ENCODE peak calls at places on chromosomes 4 and X, in five cellular contexts. S is A549, T is K562, O is GM12878, J is HepG2. F is an unnamed sample.

GRCh38 chr4:156536661-156537060 is 434.9 kb downstream of the PDGFC start:
- DNase-seq in S (no peak), T (no peak), O (no peak), J (no peak), F (no peak)

GRCh38 chrX:23844502-23845138 is 61.6 kb downstream of the SAT1 start:
- DNase-seq in S (no peak), T (peak; percentile 29), O (no peak), J (peak; percentile 65), F (no peak)

GRCh38 chr4:184059099-184059498 is 154.0 kb downstream of the STOX2 start:
- DNase-seq in S (no peak), T (no peak), O (no peak), J (no peak), F (no peak)

GRCh38 chr4:151700566-151701316 is 60.1 kb downstream of the GATB start:
- DNase-seq in S (no peak), T (no peak), O (no peak), J (no peak), F (no peak)

GRCh38 chr4:41506071-41506470 is 31.9 kb upstream of the LIMCH1 start:
- DNase-seq in S (peak; percentile 31), T (no peak), O (no peak), J (no peak), F (no peak)

GRCh38 chr4:77418333-77418732 is 187.3 kb upstream of the CXCL13 start:
- DNase-seq in S (no peak), T (no peak), O (no peak), J (no peak), F (no peak)

GRCh38 chrX:63922221-63922620 is 137.2 kb upstream of the ARHGEF9 start:
- DNase-seq in S (no peak), T (no peak), O (no peak), J (no peak), F (no peak)

GRCh38 chr4:53100801-53101581 is 238.9 kb downstream of the RASL11B start:
- DNase-seq in S (no peak), T (no peak), O (no peak), J (no peak), F (no peak)

GRCh38 chr4:109554971-109555370 is 5.1 kb upstream of the MCUB start:
- DNase-seq in S (no peak), T (no peak), O (no peak), J (no peak), F (no peak)

GRCh38 chr4:82787342-82787741 is 11.3 kb downstream of the SCD5 start:
- DNase-seq in S (no peak), T (no peak), O (no peak), J (no peak), F (no peak)

GRCh38 chr4:6610856-6611430 is 29.5 kb upstream of the MRFAP1 start:
- DNase-seq in S (no peak), T (no peak), O (no peak), J (no peak), F (no peak)

GRCh38 chrX:10902001-10902400 is 209.1 kb upstream of the HCCS start:
- DNase-seq in S (no peak), T (no peak), O (no peak), J (peak; percentile 55), F (no peak)

GRCh38 chr4:105181259-105181658 is 34.6 kb downstream of the TET2 start:
- DNase-seq in S (no peak), T (no peak), O (no peak), J (no peak), F (no peak)

GRCh38 chr4:88606832-88607231 is 14.6 kb downstream of the HERC3 start:
- DNase-seq in S (no peak), T (no peak), O (no peak), J (no peak), F (no peak)

GRCh38 chr4:95129036-95129435 is 371.3 kb downstream of the BMPR1B start:
- DNase-seq in S (no peak), T (no peak), O (no peak), J (no peak), F (no peak)

GRCh38 chr4:185405296-185405999 is 8.8 kb downstream of the ANKRD37 start:
- DNase-seq in S (no peak), T (no peak), O (no peak), J (no peak), F (no peak)

GRCh38 chr4:156771171-156771837 is 200.3 kb downstream of the PDGFC start:
- DNase-seq in S (no peak), T (no peak), O (no peak), J (peak; percentile 36), F (no peak)

GRCh38 chrX:69319376-69319775 is 154.1 kb upstream of the PJA1 start:
- DNase-seq in S (no peak), T (no peak), O (no peak), J (no peak), F (no peak)

GRCh38 chr4:142406051-142406549 is 440.0 kb downstream of the INPP4B start:
- DNase-seq in S (no peak), T (no peak), O (peak; percentile 7), J (no peak), F (no peak)

GRCh38 chrX:37378399-37378798 is 29.2 kb downstream of the PRRG1 start:
- DNase-seq in S (no peak), T (no peak), O (no peak), J (no peak), F (no peak)

GRCh38 chr4:2436301-2436700 is 17.5 kb downstream of the CFAP99 start:
- DNase-seq in S (no peak), T (no peak), O (no peak), J (no peak), F (no peak)

GRCh38 chrX:70132244-70132643 is 1.0 kb upstream of the IGBP1 start:
- DNase-seq in S (no peak), T (peak; percentile 7), O (no peak), J (no peak), F (no peak)

GRCh38 chr4:174045381-174045780 is 238.1 kb downstream of the FBXO8 start:
- DNase-seq in S (no peak), T (no peak), O (no peak), J (no peak), F (no peak)

GRCh38 chr4:169253904-169254303 is 16.9 kb downstream of the SH3RF1 start:
- DNase-seq in S (no peak), T (no peak), O (no peak), J (no peak), F (no peak)

GRCh38 chr4:82561745-82562552 is at the start of gene TMEM150C:
- DNase-seq in S (peak; percentile 45), T (no peak), O (no peak), J (no peak), F (no peak)

GRCh38 chrX:45006002-45006800 is 133.2 kb downstream of the KDM6A start:
- DNase-seq in S (peak; percentile 10), T (no peak), O (no peak), J (no peak), F (no peak)

GRCh38 chr4:85381968-85382367 is 93.0 kb upstream of the ARHGAP24 start:
- DNase-seq in S (no peak), T (no peak), O (no peak), J (no peak), F (no peak)

GRCh38 chrX:47623540-47624027 is 3.9 kb upstream of the SYN1 start:
- DNase-seq in S (peak; percentile 66), T (peak; percentile 46), O (no peak), J (peak; percentile 29), F (peak; percentile 76)

DNA sequence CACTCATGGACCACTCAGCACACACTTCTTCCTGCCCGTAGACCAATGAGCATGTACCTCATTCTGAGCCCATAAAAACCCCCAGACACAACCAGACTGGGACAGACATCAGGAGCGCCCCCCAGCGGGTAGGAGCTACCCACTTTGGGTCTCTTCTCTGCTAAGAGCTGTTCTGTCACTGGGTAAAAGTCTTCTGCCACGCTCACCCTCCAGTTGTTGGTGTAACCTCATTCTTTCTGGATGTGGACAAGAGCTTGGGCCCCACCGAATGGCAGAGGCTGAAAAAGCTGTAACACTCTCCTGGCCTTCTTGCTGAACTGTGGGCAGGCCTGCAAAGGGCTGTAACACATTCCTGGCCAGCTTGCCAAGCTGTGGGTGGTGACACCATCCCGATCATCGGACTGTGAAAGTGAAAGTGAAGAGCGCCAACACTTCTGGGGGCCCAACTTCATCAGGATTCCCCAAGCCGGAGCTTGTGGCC is 137.6 kb downstream of the TECRL start:
- DNase-seq in S (peak; percentile 2), T (no peak), O (no peak), J (peak; percentile 31), F (no peak)
- TF ChIP-seq CHD2 in S (no peak), T (no peak), O (no peak), J (no peak), F (no peak)

DNA sequence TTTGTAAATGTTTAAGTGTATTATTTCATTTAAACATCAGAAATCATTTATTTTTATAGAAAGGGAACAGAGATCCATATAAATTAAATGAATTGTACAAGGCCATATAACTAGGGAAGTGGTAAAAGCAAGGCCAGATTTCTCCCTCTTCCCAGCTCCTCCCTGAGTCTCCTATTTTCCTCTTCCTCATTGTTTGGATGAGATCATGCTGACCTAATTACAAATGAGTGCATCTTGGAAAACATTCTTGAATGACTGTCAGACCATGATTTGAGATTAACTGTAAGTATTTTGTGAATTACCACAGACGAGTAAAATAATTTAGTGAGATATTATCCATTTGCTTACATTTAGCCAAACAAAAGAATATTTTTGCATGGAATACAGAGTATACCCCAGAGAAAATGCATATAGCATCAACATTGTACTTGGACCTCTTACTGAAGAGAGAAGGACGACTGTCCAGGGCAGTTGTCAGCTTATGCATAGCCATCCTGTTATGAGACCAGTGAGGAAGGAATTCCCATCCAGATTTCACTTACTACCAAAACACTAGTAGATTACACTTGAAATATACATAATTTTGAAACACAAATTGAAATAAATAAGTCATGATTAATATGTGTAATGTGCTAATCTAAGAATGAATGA is 47.3 kb downstream of the SLAIN2 start:
- DNase-seq in S (no peak), T (no peak), O (no peak), J (no peak), F (no peak)
- TF ChIP-seq HDAC2 in S (no peak), T (no peak), O (no peak), J (no peak), F (no peak)

DNA sequence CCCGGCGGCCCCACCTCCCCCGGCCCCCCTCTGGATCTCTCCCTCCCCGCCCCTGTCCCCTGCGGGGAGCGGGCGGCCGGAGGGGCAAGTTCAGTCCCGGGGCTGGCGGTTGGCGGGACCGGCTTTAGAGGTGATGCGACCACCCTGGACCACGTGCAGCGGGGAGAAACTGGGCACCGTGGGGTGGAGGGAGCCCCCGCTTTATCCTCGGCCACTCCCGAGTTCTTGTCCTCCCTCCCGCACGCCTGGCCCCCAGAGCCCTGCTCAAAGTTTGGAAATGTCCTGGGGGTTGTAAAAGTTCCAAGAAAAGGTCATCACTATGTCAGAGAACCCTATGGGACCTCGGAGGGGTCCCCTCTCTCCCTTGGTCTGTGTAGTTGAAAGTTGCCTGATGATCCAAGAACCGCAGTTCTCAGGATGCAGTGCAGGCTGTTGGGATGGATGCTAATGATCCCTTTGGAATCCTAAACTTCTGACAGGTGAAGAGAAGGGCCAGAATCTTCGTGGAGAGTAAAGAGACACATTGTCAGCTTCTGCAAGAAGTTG is 411 bp upstream of the VEGFC start:
- DNase-seq in S (no peak), T (no peak), O (no peak), J (no peak), F (no peak)
- TF ChIP-seq CHD2 in S (no peak), T (no peak), O (no peak), J (no peak), F (no peak)

GRCh38 chrX:53456254-53456653 is 22.1 kb upstream of the HSD17B10 start:
- DNase-seq in S (no peak), T (no peak), O (no peak), J (no peak), F (no peak)
- TF ChIP-seq HDAC2 in S (no peak), T (no peak), O (no peak), J (no peak), F (no peak)

F was measured in H1.